ENCODE peak calls at places on chromosomes 7 and 10, in four cellular contexts. K is H1, W is WTC11, S is K562. G is an unnamed sample.

GRCh38 chr7:82464372-82464771 is 20.8 kb upstream of the CACNA2D1 start:
- DNase-seq in S (no peak), W (no peak), K (no peak), G (no peak)

GRCh38 chr10:110641256-110641655 is 2.9 kb upstream of the RBM20 start:
- DNase-seq in K (no peak), W (peak; percentile 70), S (peak; percentile 41), G (peak; percentile 45)

GRCh38 chr7:151724920-151725584 is 151.9 kb downstream of the PRKAG2 start:
- DNase-seq in K (no peak), S (no peak), W (no peak), G (no peak)

GRCh38 chr7:148704189-148704588 is 5.5 kb downstream of the CUL1 start:
- DNase-seq in K (no peak), W (no peak), S (no peak), G (no peak)

GRCh38 chr7:74203157-74203556 is 6.6 kb upstream of the LAT2 start:
- DNase-seq in K (no peak), S (no peak), W (no peak), G (peak; percentile 92)

GRCh38 chr10:43138757-43139241 is 554 bp downstream of the CSGALNACT2 start:
- DNase-seq in K (no peak), S (peak; percentile 34), W (no peak), G (peak; percentile 62)

GRCh38 chr7:90225601-90226000 is 14.1 kb downstream of the STEAP2 start:
- DNase-seq in W (no peak), K (no peak), S (no peak), G (no peak)

GRCh38 chr10:86107131-86107530 is 259.5 kb downstream of the GRID1 start:
- DNase-seq in W (no peak), S (no peak), K (no peak), G (no peak)

GRCh38 chr10:29482591-29483421 is 152.0 kb downstream of the SVIL start:
- DNase-seq in W (peak; percentile 53), S (no peak), K (peak; percentile 58), G (peak; percentile 68)

GRCh38 chr10:84499846-84500245 is 171.5 kb downstream of the CCSER2 start:
- DNase-seq in W (peak; percentile 26), K (no peak), S (no peak), G (peak; percentile 11)

GRCh38 chr10:69801434-69802315 is at the start of gene COL13A1:
- DNase-seq in K (peak; percentile 89), W (peak; percentile 88), S (peak; percentile 26), G (peak; percentile 40)

GRCh38 chr10:76396126-76396525 is 964.7 kb downstream of the LRMDA start:
- DNase-seq in S (no peak), K (no peak), W (no peak), G (no peak)

GRCh38 chr10:76393875-76394706 is 962.7 kb downstream of the LRMDA start:
- DNase-seq in S (no peak), W (no peak), K (no peak), G (no peak)

GRCh38 chr10:76397210-76397881 is 965.9 kb downstream of the LRMDA start:
- DNase-seq in W (no peak), S (no peak), K (no peak), G (no peak)

GRCh38 chr10:76397957-76398665 is 966.7 kb downstream of the LRMDA start:
- DNase-seq in S (no peak), W (no peak), K (no peak), G (no peak)

GRCh38 chr10:76394707-76395042 is 963.3 kb downstream of the LRMDA start:
- DNase-seq in S (no peak), K (no peak), W (no peak), G (no peak)
- TF ChIP-seq CTCF in S (no peak), K (no peak), W (no peak), G (no peak)

GRCh38 chr10:34762156-34762555 is 52.9 kb downstream of the PARD3 start:
- DNase-seq in K (no peak), W (no peak), S (no peak), G (no peak)

GRCh38 chr10:34766256-34766580 is 48.9 kb downstream of the PARD3 start:
- DNase-seq in W (no peak), S (no peak), K (no peak), G (no peak)

GRCh38 chr10:34762603-34763299 is 52.3 kb downstream of the PARD3 start:
- DNase-seq in K (no peak), W (no peak), S (no peak), G (no peak)

GRCh38 chr10:34766811-34767516 is 48.1 kb downstream of the PARD3 start:
- DNase-seq in S (no peak), W (no peak), K (no peak), G (no peak)

DNA sequence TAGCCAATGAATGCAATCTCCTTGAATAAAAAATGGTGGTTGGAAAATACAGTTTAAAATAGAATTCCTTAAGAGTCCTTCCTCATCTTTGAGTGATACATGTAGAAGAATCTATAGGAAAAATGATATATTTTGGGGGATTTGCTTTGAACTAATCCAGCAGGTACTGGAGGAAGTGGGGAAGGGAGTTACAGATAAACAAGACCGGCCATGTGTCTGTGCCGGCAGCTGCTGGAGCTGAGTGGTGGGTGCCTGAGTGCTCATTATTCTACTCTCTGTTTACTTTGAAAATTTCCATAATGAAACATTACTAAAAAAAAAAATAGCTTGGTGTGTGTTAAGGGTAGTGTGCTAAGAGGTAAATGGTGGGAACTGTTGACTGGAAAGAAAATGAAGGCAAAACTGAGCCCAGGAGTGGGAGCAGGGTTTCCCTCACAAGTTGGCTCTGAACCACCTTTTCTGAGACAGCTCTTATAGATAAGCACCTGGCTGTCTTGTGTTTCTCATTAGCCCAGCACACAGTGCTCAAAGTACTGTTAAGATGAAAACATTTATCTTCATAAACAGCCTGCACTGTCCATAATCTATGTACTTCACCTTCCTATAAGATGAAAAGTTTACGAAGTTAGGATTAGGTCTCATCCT is 50.6 kb downstream of the PARD3 start:
- DNase-seq in S (no peak), W (no peak), K (no peak), G (no peak)
- TF ChIP-seq MAX in S (peak; percentile 26), W (no peak), K (no peak), G (no peak)

GRCh38 chr10:52950578-52950977 is 178.0 kb upstream of the MBL2 start:
- DNase-seq in W (no peak), S (no peak), K (no peak), G (no peak)

GRCh38 chr10:52952391-52953079 is 180.0 kb upstream of the MBL2 start:
- DNase-seq in S (no peak), K (no peak), W (no peak), G (no peak)

GRCh38 chr10:52951819-52952218 is 179.2 kb upstream of the MBL2 start:
- DNase-seq in K (peak; percentile 87), S (peak; percentile 16), W (peak; percentile 89), G (peak; percentile 66)

GRCh38 chr10:52954407-52954806 is 181.8 kb upstream of the MBL2 start:
- DNase-seq in S (no peak), W (no peak), K (no peak), G (no peak)

DNA sequence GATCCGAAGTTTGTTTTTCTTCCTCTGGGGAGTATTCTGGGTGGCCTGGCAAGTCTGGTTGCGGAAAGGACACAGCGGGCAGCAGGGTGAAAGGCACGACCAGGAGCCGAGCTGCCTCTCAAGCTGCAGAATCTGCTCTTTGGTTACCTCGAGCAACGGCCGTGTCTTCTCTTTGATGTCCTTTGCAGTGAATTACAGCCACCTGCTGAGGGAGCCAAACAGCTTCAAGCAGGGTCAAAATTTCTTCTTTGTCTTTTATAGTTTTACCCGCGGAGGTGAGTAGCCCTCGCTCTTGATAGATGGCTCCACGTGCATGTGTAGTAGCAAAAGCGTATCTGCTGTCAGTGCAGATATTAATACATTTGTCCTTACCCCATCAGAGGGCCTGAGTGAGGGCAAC is 177.3 kb upstream of the MBL2 start:
- DNase-seq in S (no peak), W (peak; percentile 39), K (no peak), G (peak; percentile 9)
- TF ChIP-seq CTCF in S (no peak), W (no peak), K (peak; percentile 50), G (no peak)

GRCh38 chr10:71467161-71467560 is 70.4 kb downstream of the CDH23 start:
- DNase-seq in S (no peak), K (no peak), W (no peak), G (no peak)
- TF ChIP-seq MAX in S (no peak), K (no peak), W (no peak), G (no peak)

GRCh38 chr10:6049031-6049400 is 13.2 kb downstream of the IL2RA start:
- DNase-seq in W (no peak), S (no peak), K (no peak), G (no peak)

GRCh38 chr10:6048281-6049030 is 13.7 kb downstream of the IL2RA start:
- DNase-seq in W (no peak), K (peak; percentile 24), S (no peak), G (no peak)

GRCh38 chr10:6053303-6053702 is 8.9 kb downstream of the IL2RA start:
- DNase-seq in K (no peak), W (no peak), S (no peak), G (no peak)

GRCh38 chr10:6052247-6053221 is 9.6 kb downstream of the IL2RA start:
- DNase-seq in S (no peak), K (peak; percentile 34), W (no peak), G (no peak)

DNA sequence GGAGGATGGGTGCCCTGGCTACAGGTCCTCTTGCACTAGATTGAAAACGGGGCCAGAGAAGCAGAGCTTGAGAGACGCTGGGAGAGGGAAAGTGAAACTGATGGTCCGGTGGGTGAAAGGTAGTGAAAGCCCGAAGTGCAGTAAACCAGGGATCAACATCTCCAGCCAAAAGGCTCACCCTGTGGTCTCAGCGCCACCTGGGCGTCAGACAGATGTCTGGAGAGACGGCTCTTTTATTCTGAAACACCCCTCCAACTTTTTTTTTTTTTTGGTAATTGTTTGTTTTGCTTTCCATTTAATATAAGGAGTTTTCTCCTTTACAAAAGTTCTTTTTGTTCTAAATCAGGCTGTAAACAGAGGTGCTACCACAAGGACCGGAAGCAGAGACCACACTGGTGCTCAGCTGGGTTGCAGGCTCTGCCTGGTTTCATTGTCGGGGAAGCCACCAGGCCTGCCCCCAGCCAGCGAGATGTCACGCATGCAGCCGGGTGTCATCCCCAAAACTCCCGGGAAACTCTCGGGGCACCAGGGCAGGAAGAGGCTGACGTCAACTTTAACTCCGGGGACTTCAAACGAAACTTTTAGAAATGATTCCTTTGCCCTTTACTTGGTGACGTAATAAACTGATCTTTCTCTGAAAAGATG is 11.2 kb downstream of the IL2RA start:
- DNase-seq in W (no peak), K (no peak), S (peak; percentile 23), G (peak; percentile 66)
- TF ChIP-seq CTCF in W (no peak), K (peak; percentile 14), S (peak; percentile 59), G (no peak)

GRCh38 chr7:150446288-150446938 is 4.0 kb upstream of the GIMAP8 start:
- DNase-seq in S (no peak), K (no peak), W (no peak), G (peak; percentile 20)

GRCh38 chr7:150450491-150450992 is at the start of gene GIMAP8:
- DNase-seq in K (no peak), W (no peak), S (no peak), G (peak; percentile 45)

GRCh38 chr7:150449206-150449956 is 1.0 kb upstream of the GIMAP8 start:
- DNase-seq in W (no peak), S (no peak), K (no peak), G (peak; percentile 10)

GRCh38 chr7:150447966-150448788 is 2.3 kb upstream of the GIMAP8 start:
- DNase-seq in W (peak; percentile 26), K (no peak), S (no peak), G (no peak)

GRCh38 chr7:150448789-150449147 is 1.7 kb upstream of the GIMAP8 start:
- DNase-seq in W (peak; percentile 84), K (peak; percentile 91), S (peak; percentile 95), G (peak; percentile 84)
- TF ChIP-seq MAX in W (no peak), K (no peak), S (no peak), G (peak; percentile 36)